ENCODE peak calls at places on chromosomes 11 and 22, in six cellular contexts. K is iris pigment epithelial cell; V is CD4-positive, alpha-beta memory T cell; T is activated T-cell treated with anti-CD3 and anti-CD28 coated beads, Interleukin-2, amount 50 U/mL, for 72 hours; C is body of pancreas; R is GM12891. L is an unnamed sample.

GRCh38 chr22:33329398-33329797 is 271.2 kb upstream of the SYN3 start:
- DNase-seq in K (no peak), V (no peak), T (no peak), C (no peak), R (no peak), L (no peak)

GRCh38 chr22:28547132-28547842 is 132.4 kb downstream of the TTC28 start:
- DNase-seq in K (peak; percentile 86), V (no peak), T (no peak), C (no peak), R (no peak), L (peak; percentile 9)

GRCh38 chr22:37462426-37462825 is 23.8 kb downstream of the MFNG start:
- DNase-seq in K (no peak), V (no peak), T (no peak), C (no peak), R (no peak), L (no peak)

GRCh38 chr11:116696381-116696941 is 76.3 kb downstream of the BUD13 start:
- DNase-seq in K (peak; percentile 8), V (no peak), T (no peak), C (peak; percentile 23), R (no peak), L (peak; percentile 77)

GRCh38 chr11:80849253-80849652 is 1408.4 kb upstream of the TENM4 start:
- DNase-seq in K (no peak), V (no peak), T (no peak), C (no peak), R (no peak), L (no peak)

GRCh38 chr22:41327124-41327523 is 25.8 kb downstream of the ZC3H7B start:
- DNase-seq in K (no peak), V (no peak), T (no peak), C (no peak), R (no peak), L (no peak)

GRCh38 chr11:4576880-4577279 is 4.7 kb upstream of the OR52I2 start:
- DNase-seq in K (no peak), V (no peak), T (no peak), C (no peak), R (no peak), L (no peak)

GRCh38 chr11:17629113-17629512 is 82.1 kb downstream of the OTOG start:
- DNase-seq in K (no peak), V (no peak), T (no peak), C (no peak), R (no peak), L (no peak)

GRCh38 chr22:37751449-37752188 is 54.8 kb downstream of the TRIOBP start:
- DNase-seq in K (no peak), V (no peak), T (no peak), C (no peak), R (no peak), L (no peak)

GRCh38 chr22:20237480-20238440 is 30.4 kb downstream of the RTN4R start:
- DNase-seq in K (no peak), V (peak; percentile 68), T (peak; percentile 18), C (peak; percentile 69), R (peak; percentile 72), L (no peak)

GRCh38 chr11:27317751-27318150 is 45.3 kb downstream of the CCDC34 start:
- DNase-seq in K (peak; percentile 79), V (no peak), T (no peak), C (no peak), R (no peak), L (peak; percentile 53)

GRCh38 chr22:25045176-25045575 is 92.7 kb downstream of the KIAA1671 start:
- DNase-seq in K (no peak), V (no peak), T (no peak), C (no peak), R (no peak), L (no peak)

GRCh38 chr11:64831411-64831891 is 13.0 kb downstream of the CDC42BPG start:
- DNase-seq in K (no peak), V (no peak), T (no peak), C (no peak), R (no peak), L (no peak)

GRCh38 chr11:117936973-117937372 is 7.8 kb upstream of the TMPRSS13 start:
- DNase-seq in K (no peak), V (no peak), T (no peak), C (no peak), R (no peak), L (no peak)

GRCh38 chr22:22351366-22351765 is 106.8 kb downstream of the VPREB1 start:
- DNase-seq in K (no peak), V (no peak), T (no peak), C (no peak), R (no peak), L (no peak)

GRCh38 chr22:27487600-27488450 is 313.7 kb downstream of the MN1 start:
- DNase-seq in K (peak; percentile 77), V (no peak), T (no peak), C (peak; percentile 21), R (no peak), L (peak; percentile 45)

GRCh38 chr11:36594316-36594989 is at the start of gene IFTAP:
- DNase-seq in K (peak; percentile 93), V (peak; percentile 31), T (peak; percentile 19), C (peak; percentile 72), R (no peak), L (peak; percentile 96)

GRCh38 chr22:16601437-16602223 is 9.0 kb upstream of the CCT8L2 start:
- DNase-seq in K (no peak), V (no peak), T (peak; percentile 4), C (peak; percentile 14), R (no peak), L (no peak)

GRCh38 chr22:44597616-44598015 is 99.6 kb upstream of the RTL6 start:
- DNase-seq in K (no peak), V (no peak), T (no peak), C (peak; percentile 57), R (no peak), L (no peak)

GRCh38 chr11:108933630-108934029 is 268.8 kb downstream of the DDX10 start:
- DNase-seq in K (peak; percentile 86), V (no peak), T (no peak), C (no peak), R (no peak), L (no peak)

GRCh38 chr11:119363081-119363861 is 16.8 kb upstream of the MFRP start:
- DNase-seq in K (no peak), V (no peak), T (no peak), C (peak; percentile 76), R (no peak), L (no peak)

GRCh38 chr11:45045692-45046471 is 95.2 kb upstream of the TP53I11 start:
- DNase-seq in K (peak; percentile 79), V (no peak), T (peak; percentile 33), C (peak; percentile 36), R (no peak), L (peak; percentile 15)

GRCh38 chr22:30214703-30215405 is 31.7 kb downstream of the LIF start:
- DNase-seq in K (no peak), V (no peak), T (no peak), C (no peak), R (no peak), L (no peak)

GRCh38 chr11:78810489-78811090 is 235.9 kb upstream of the NARS2 start:
- DNase-seq in K (no peak), V (no peak), T (no peak), C (no peak), R (no peak), L (no peak)

GRCh38 chr11:103863497-103863896 is 172.9 kb upstream of the DDI1 start:
- DNase-seq in K (peak; percentile 86), V (no peak), T (no peak), C (no peak), R (no peak), L (no peak)

GRCh38 chr11:108496643-108497256 is 1.4 kb downstream of the POGLUT3 start:
- DNase-seq in K (peak; percentile 21), V (peak; percentile 1), T (no peak), C (no peak), R (no peak), L (peak; percentile 31)

GRCh38 chr11:93652161-93652597 is 9.3 kb upstream of the CEP295 start:
- DNase-seq in K (peak; percentile 38), V (peak; percentile 48), T (peak; percentile 2), C (no peak), R (no peak), L (peak; percentile 72)

GRCh38 chr11:116342148-116342547 is 430.6 kb downstream of the BUD13 start:
- DNase-seq in K (no peak), V (no peak), T (no peak), C (no peak), R (no peak), L (no peak)

GRCh38 chr11:110098645-110099044 is 5.5 kb downstream of the ZC3H12C start:
- DNase-seq in K (peak; percentile 59), V (no peak), T (no peak), C (no peak), R (no peak), L (no peak)

GRCh38 chr22:42743501-42743991 is 22.9 kb upstream of the A4GALT start:
- DNase-seq in K (no peak), V (no peak), T (no peak), C (peak; percentile 44), R (no peak), L (peak; percentile 30)

GRCh38 chr11:119700536-119701346 is 28.3 kb downstream of the NECTIN1 start:
- DNase-seq in K (peak; percentile 26), V (no peak), T (no peak), C (no peak), R (no peak), L (no peak)

GRCh38 chr11:69948256-69949141 is 129.3 kb upstream of the FGF3 start:
- DNase-seq in K (peak; percentile 15), V (no peak), T (no peak), C (peak; percentile 34), R (no peak), L (peak; percentile 78)